ENCODE peak calls at places on chromosomes 7 and 10, in six cellular contexts. F, H, S, Z, W and U are unnamed samples.

GRCh38 chr7:74248156-74248555 is 6.0 kb downstream of the RFC2 start:
- DNase-seq in F (no peak), H (no peak), S (no peak), Z (no peak), W (no peak), U (no peak)

GRCh38 chr10:114306116-114306973 is 67.3 kb downstream of the VWA2 start:
- DNase-seq in F (no peak), H (no peak), S (no peak), Z (no peak), W (no peak), U (no peak)

GRCh38 chr7:129228633-129229032 is 3.8 kb downstream of the AHCYL2 start:
- DNase-seq in F (no peak), H (no peak), S (no peak), Z (no peak), W (no peak), U (no peak)

GRCh38 chr10:51073461-51074237 is 638 bp upstream of the PRKG1 start:
- DNase-seq in F (no peak), H (no peak), S (no peak), Z (peak; percentile 46), W (no peak), U (no peak)

GRCh38 chr7:151379193-151379520 is 30.7 kb downstream of the WDR86 start:
- DNase-seq in F (no peak), H (no peak), S (no peak), Z (no peak), W (no peak), U (no peak)

GRCh38 chr10:19767876-19768275 is 48.4 kb upstream of the PLXDC2 start:
- DNase-seq in F (no peak), H (no peak), S (no peak), Z (no peak), W (no peak), U (no peak)

GRCh38 chr10:54843932-54844331 is 42.9 kb upstream of the PCDH15 start:
- DNase-seq in F (no peak), H (no peak), S (no peak), Z (no peak), W (no peak), U (no peak)

GRCh38 chr10:64731016-64731415 is 1209.8 kb downstream of the REEP3 start:
- DNase-seq in F (no peak), H (no peak), S (no peak), Z (no peak), W (no peak), U (no peak)

GRCh38 chr7:112791465-112792168 is 1.4 kb upstream of the TMEM168 start:
- DNase-seq in F (no peak), H (no peak), S (no peak), Z (no peak), W (no peak), U (no peak)

GRCh38 chr7:41058986-41059741 is 643.7 kb downstream of the INHBA start:
- DNase-seq in F (peak; percentile 82), H (no peak), S (no peak), Z (no peak), W (no peak), U (no peak)

GRCh38 chr10:31698169-31698890 is 230.3 kb downstream of the ARHGAP12 start:
- DNase-seq in F (no peak), H (peak; percentile 70), S (no peak), Z (no peak), W (no peak), U (no peak)

GRCh38 chr10:28975891-28976471 is 298.7 kb downstream of the BAMBI start:
- DNase-seq in F (peak; percentile 64), H (no peak), S (no peak), Z (no peak), W (no peak), U (no peak)

GRCh38 chr7:73824986-73825385 is 5.8 kb upstream of the CLDN4 start:
- DNase-seq in F (no peak), H (no peak), S (no peak), Z (peak; percentile 40), W (no peak), U (no peak)

GRCh38 chr7:157165987-157166386 is 27.3 kb downstream of the UBE3C start:
- DNase-seq in F (no peak), H (no peak), S (no peak), Z (no peak), W (no peak), U (no peak)

GRCh38 chr7:128869138-128869943 is 6.7 kb downstream of the ATP6V1F start:
- DNase-seq in F (peak; percentile 36), H (peak; percentile 65), S (peak; percentile 22), Z (peak; percentile 69), W (no peak), U (no peak)

GRCh38 chr7:49848211-49848841 is 74.9 kb downstream of the VWC2 start:
- DNase-seq in F (no peak), H (no peak), S (no peak), Z (no peak), W (no peak), U (no peak)

GRCh38 chr7:71824356-71824755 is 587.8 kb downstream of the CALN1 start:
- DNase-seq in F (no peak), H (no peak), S (no peak), Z (peak; percentile 39), W (no peak), U (no peak)

GRCh38 chr7:131540491-131541162 is 15.8 kb downstream of the PODXL start:
- DNase-seq in F (no peak), H (no peak), S (no peak), Z (peak; percentile 92), W (no peak), U (no peak)

GRCh38 chr10:22900841-22901601 is 26.8 kb upstream of the ARMC3 start:
- DNase-seq in F (no peak), H (no peak), S (no peak), Z (no peak), W (no peak), U (no peak)

GRCh38 chr10:32205666-32206065 is 141.3 kb downstream of the EPC1 start:
- DNase-seq in F (no peak), H (no peak), S (no peak), Z (no peak), W (no peak), U (no peak)

GRCh38 chr10:46310851-46311250 is 24.1 kb downstream of the ANTXRL start:
- DNase-seq in F (no peak), H (no peak), S (no peak), Z (no peak), W (no peak), U (no peak)

GRCh38 chr10:132223156-132223590 is 36.4 kb downstream of the DPYSL4 start:
- DNase-seq in F (no peak), H (peak; percentile 85), S (peak; percentile 34), Z (peak; percentile 84), W (no peak), U (peak; percentile 36)

GRCh38 chr10:91124016-91124415 is 96.4 kb upstream of the PCGF5 start:
- DNase-seq in F (no peak), H (no peak), S (no peak), Z (no peak), W (no peak), U (no peak)

GRCh38 chr7:131691454-131692130 is 135.2 kb upstream of the PODXL start:
- DNase-seq in F (no peak), H (no peak), S (no peak), Z (no peak), W (no peak), U (no peak)

GRCh38 chr7:44823266-44823781 is 24.6 kb downstream of the H2AZ2 start:
- DNase-seq in F (no peak), H (no peak), S (no peak), Z (no peak), W (peak; percentile 30), U (no peak)

GRCh38 chr7:40374575-40374974 is 239.8 kb downstream of the SUGCT start:
- DNase-seq in F (no peak), H (no peak), S (no peak), Z (no peak), W (no peak), U (no peak)

GRCh38 chr10:118458957-118459641 is 117.0 kb upstream of the FAM204A start:
- DNase-seq in F (no peak), H (no peak), S (no peak), Z (no peak), W (no peak), U (no peak)

GRCh38 chr7:141071855-141072547 is 1.9 kb upstream of the TMEM178B start:
- DNase-seq in F (peak; percentile 16), H (no peak), S (no peak), Z (no peak), W (no peak), U (no peak)

GRCh38 chr7:127708788-127709187 is 56.8 kb downstream of the SND1 start:
- DNase-seq in F (peak; percentile 46), H (peak; percentile 76), S (peak; percentile 59), Z (peak; percentile 72), W (no peak), U (peak; percentile 54)

GRCh38 chr10:114905450-114905849 is 32.5 kb upstream of the TRUB1 start:
- DNase-seq in F (no peak), H (no peak), S (no peak), Z (no peak), W (no peak), U (peak; percentile 55)